ENCODE peak calls at places on chromosomes 1 and 21, in five cellular contexts. Z is esophagus squamous epithelium, S is adrenal gland, V is neural crest cell, K is Panc1. R is an unnamed sample.

GRCh38 chr1:57839488-57839887 is 415.6 kb upstream of the DAB1 start:
- DNase-seq in Z (no peak), S (no peak), V (no peak), K (no peak), R (no peak)

GRCh38 chr1:1001631-1002300 is 1.9 kb upstream of the HES4 start:
- DNase-seq in Z (no peak), S (peak), V (peak), K (no peak), R (peak)

GRCh38 chr1:182783068-182783467 is 6.5 kb upstream of the NPL start:
- DNase-seq in Z (no peak), S (no peak), V (no peak), K (no peak), R (no peak)

GRCh38 chr1:12184008-12184681 is 17.4 kb downstream of the TNFRSF1B start:
- DNase-seq in Z (no peak), S (peak), V (peak), K (no peak), R (no peak)

GRCh38 chr1:226732856-226733291 is 6.2 kb downstream of the ITPKB start:
- DNase-seq in Z (no peak), S (no peak), V (no peak), K (no peak), R (no peak)

GRCh38 chr21:33028759-33029511 is 3.2 kb downstream of the OLIG2 start:
- DNase-seq in Z (no peak), S (no peak), V (no peak), K (no peak), R (no peak)

GRCh38 chr1:247156787-247157232 is 15.0 kb downstream of the ZNF124 start:
- DNase-seq in Z (no peak), S (no peak), V (no peak), K (no peak), R (no peak)

GRCh38 chr1:7401814-7402547 is 369.1 kb upstream of the VAMP3 start:
- DNase-seq in Z (no peak), S (peak), V (peak), K (peak), R (no peak)

GRCh38 chr1:197692965-197693364 is 82.3 kb downstream of the DENND1B start:
- DNase-seq in Z (no peak), S (no peak), V (no peak), K (no peak), R (no peak)

GRCh38 chr1:234608720-234609527 is 1.1 kb downstream of the IRF2BP2 start:
- DNase-seq in Z (no peak), S (peak), V (no peak), K (no peak), R (no peak)

GRCh38 chr1:160124709-160125478 is 9.3 kb downstream of the ATP1A2 start:
- DNase-seq in Z (no peak), S (peak), V (no peak), K (peak), R (no peak)

GRCh38 chr1:57238408-57238807 is 185.5 kb downstream of the DAB1 start:
- DNase-seq in Z (no peak), S (no peak), V (no peak), K (no peak), R (no peak)

GRCh38 chr1:24027838-24028468 is 47.8 kb upstream of the SRSF10 start:
- DNase-seq in Z (no peak), S (no peak), V (no peak), K (no peak), R (no peak)

GRCh38 chr1:115214098-115214497 is 124.0 kb downstream of the NGF start:
- DNase-seq in Z (no peak), S (no peak), V (no peak), K (no peak), R (no peak)

GRCh38 chr1:66285618-66286270 is 248.2 kb upstream of the SGIP1 start:
- DNase-seq in Z (no peak), S (no peak), V (no peak), K (no peak), R (no peak)

GRCh38 chr1:23530750-23531651 is at the start of gene E2F2:
- DNase-seq in Z (peak), S (peak), V (peak), K (no peak), R (peak)

GRCh38 chr1:174225499-174226204 is 66.3 kb downstream of the RABGAP1L start:
- DNase-seq in Z (no peak), S (no peak), V (no peak), K (no peak), R (no peak)

GRCh38 chr1:52424757-52425265 is 20.4 kb downstream of the PRPF38A start:
- DNase-seq in Z (no peak), S (no peak), V (no peak), K (no peak), R (no peak)

GRCh38 chr1:229328598-229329362 is 14.1 kb downstream of the CCSAP start:
- DNase-seq in Z (no peak), S (no peak), V (no peak), K (no peak), R (no peak)

GRCh38 chr1:184698969-184699368 is 55.7 kb downstream of the EDEM3 start:
- DNase-seq in Z (no peak), S (no peak), V (no peak), K (no peak), R (no peak)

GRCh38 chr1:15156807-15157380 is 3.3 kb downstream of the TMEM51 start:
- DNase-seq in Z (no peak), S (no peak), V (no peak), K (no peak), R (no peak)

GRCh38 chr1:235999259-235999925 is 65.5 kb downstream of the NID1 start:
- DNase-seq in Z (no peak), S (peak), V (no peak), K (peak), R (no peak)

GRCh38 chr1:38029081-38029681 is 16.6 kb downstream of the UTP11 start:
- DNase-seq in Z (no peak), S (peak), V (no peak), K (no peak), R (no peak)

GRCh38 chr1:230268371-230269170 is 157.6 kb downstream of the PGBD5 start:
- DNase-seq in Z (no peak), S (peak), V (peak), K (no peak), R (no peak)

GRCh38 chr1:222369148-222369547 is 178.8 kb downstream of the HHIPL2 start:
- DNase-seq in Z (no peak), S (no peak), V (no peak), K (no peak), R (no peak)

GRCh38 chr21:44911384-44912157 is 9.1 kb downstream of the ITGB2 start:
- DNase-seq in Z (no peak), S (peak), V (no peak), K (no peak), R (no peak)

GRCh38 chr1:67850151-67850551 is 16.9 kb upstream of the GNG12 start:
- DNase-seq in Z (no peak), S (no peak), V (peak), K (no peak), R (no peak)

GRCh38 chr1:172990598-172991215 is 60.0 kb downstream of the TNFSF18 start:
- DNase-seq in Z (no peak), S (no peak), V (no peak), K (no peak), R (no peak)

GRCh38 chr21:45001134-45002095 is 61.6 kb downstream of the SLX9 start:
- DNase-seq in Z (no peak), S (peak), V (no peak), K (peak), R (no peak)

GRCh38 chr1:42747125-42747524 is 7.1 kb upstream of the CLDN19 start:
- DNase-seq in Z (no peak), S (no peak), V (peak), K (no peak), R (peak)

GRCh38 chr1:221809101-221810029 is 67.5 kb upstream of the DUSP10 start:
- DNase-seq in Z (no peak), S (no peak), V (no peak), K (no peak), R (no peak)

GRCh38 chr1:207901041-207901653 is 9.8 kb downstream of the CD34 start:
- DNase-seq in Z (no peak), S (peak), V (no peak), K (no peak), R (no peak)

GRCh38 chr1:89736937-89737733 is 83.7 kb upstream of the LRRC8D start:
- DNase-seq in Z (no peak), S (no peak), V (no peak), K (no peak), R (no peak)

GRCh38 chr1:113834716-113835115 is 22.4 kb upstream of the RSBN1 start:
- DNase-seq in Z (no peak), S (no peak), V (no peak), K (no peak), R (no peak)

GRCh38 chr1:181135815-181136737 is 47.6 kb downstream of the IER5 start:
- DNase-seq in Z (no peak), S (no peak), V (no peak), K (peak), R (no peak)

GRCh38 chr1:225754940-225755635 is 22.5 kb upstream of the SRP9 start:
- DNase-seq in Z (no peak), S (peak), V (no peak), K (peak), R (no peak)

GRCh38 chr1:203593723-203594122 is 32.9 kb upstream of the ATP2B4 start:
- DNase-seq in Z (no peak), S (no peak), V (no peak), K (no peak), R (no peak)

DNA sequence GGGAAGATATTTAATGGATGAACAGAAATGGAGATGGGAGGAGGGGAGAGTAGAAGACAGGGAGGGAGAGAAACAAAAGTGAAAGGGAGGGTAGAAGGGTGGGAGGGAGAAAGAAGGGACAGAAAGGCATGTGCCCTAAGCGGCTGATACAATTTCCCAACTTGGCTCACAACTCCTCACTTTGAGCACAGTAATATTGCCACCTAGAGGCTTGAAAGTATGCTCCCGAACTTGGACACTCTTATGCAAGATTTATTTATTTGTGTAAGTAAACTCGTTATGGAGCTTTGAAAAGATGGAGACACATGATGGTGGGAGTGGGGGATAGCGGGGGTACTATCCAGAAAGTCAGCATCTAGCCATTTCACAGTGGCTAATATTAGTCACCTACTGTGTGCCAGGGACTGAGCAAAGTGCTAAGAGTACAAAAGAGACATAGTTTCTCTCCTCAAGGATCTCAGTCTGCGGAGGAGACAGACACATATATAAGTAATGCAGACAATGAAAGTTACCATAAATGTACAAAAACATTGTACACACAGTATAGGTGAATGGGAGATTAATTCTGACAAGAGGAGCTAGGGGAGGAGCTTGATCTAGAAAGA is 189.7 kb downstream of the SEC16B start:
- DNase-seq in Z (no peak), S (peak), V (no peak), K (peak), R (no peak)
- TF ChIP-seq CTCF in Z (peak), S (peak), V (peak), K (peak), R (peak)

GRCh38 chr1:18921506-18922251 is 19.3 kb upstream of the ALDH4A1 start:
- DNase-seq in Z (no peak), S (peak), V (no peak), K (no peak), R (no peak)
- TF ChIP-seq CTCF in Z (peak), S (peak), V (no peak), K (no peak), R (no peak)

GRCh38 chr1:145858937-145859490 is at the start of gene PIAS3:
- DNase-seq in Z (peak), S (peak), V (peak), K (peak), R (peak)

GRCh38 chr1:145859491-145860159 is 744 bp upstream of the PIAS3 start:
- DNase-seq in Z (no peak), S (peak), V (peak), K (peak), R (peak)

GRCh38 chr1:145857170-145857569 is 1.7 kb downstream of the PIAS3 start:
- DNase-seq in Z (no peak), S (no peak), V (no peak), K (no peak), R (no peak)

GRCh38 chr1:145855426-145855948 is 3.4 kb downstream of the PIAS3 start:
- DNase-seq in Z (no peak), S (no peak), V (no peak), K (no peak), R (no peak)

DNA sequence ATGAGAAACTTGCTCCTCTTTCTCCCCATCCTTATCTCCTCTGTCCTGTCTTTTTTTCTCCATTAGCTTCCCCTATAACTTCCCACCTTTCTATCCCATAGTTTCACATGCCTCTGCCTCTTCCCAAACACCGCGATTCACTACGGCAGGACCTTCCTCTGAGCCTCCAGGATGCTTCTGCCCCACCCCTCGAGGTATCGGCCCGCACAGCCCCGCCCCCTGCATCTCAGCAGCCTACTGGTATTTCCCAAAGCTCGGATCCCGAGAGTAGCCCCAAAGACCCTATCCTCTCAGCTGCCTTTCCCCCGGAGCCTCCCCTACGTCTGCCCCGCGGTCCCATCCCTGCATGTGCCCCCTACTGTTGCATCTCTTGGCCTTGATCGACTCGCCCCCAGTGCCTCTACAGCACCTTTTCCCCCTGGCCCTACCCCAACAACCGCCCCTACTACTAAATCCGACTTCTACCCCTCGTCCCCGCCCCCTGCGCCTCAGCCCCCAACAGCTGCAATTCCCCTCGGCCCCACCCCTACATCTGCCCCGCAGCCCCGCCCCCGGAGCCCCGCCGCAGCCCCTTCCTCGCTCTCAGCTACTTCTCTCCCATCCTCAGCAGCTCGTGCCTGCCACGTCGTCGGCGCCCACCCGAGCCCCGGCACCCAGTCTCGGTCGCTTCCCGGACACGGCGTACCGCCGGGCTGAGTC is 494 bp downstream of the PIAS3 start:
- DNase-seq in Z (peak), S (peak), V (peak), K (no peak), R (peak)
- TF ChIP-seq CTCF in Z (no peak), S (no peak), V (no peak), K (no peak), R (no peak)

GRCh38 chr1:168362991-168363390 is 82.3 kb downstream of the TBX19 start:
- DNase-seq in Z (no peak), S (no peak), V (no peak), K (no peak), R (no peak)
- TF ChIP-seq CTCF in Z (no peak), S (no peak), V (no peak), K (no peak), R (no peak)